ENCODE peak calls at places on chromosomes 5 and 9, in four cellular contexts. One of them, this sample, is unnamed.

GRCh38 chr9:124371183-124371582 is 44.1 kb downstream of the PSMB7 start:
- DNase-seq in suprapubic skin: no peak
- DNase-seq in prostate gland: no peak
- DNase-seq in heart left ventricle: no peak
- DNase-seq in this sample: no peak

GRCh38 chr9:100724932-100725331 is 147.1 kb downstream of the CAVIN4 start:
- DNase-seq in suprapubic skin: no peak
- DNase-seq in prostate gland: no peak
- DNase-seq in heart left ventricle: no peak
- DNase-seq in this sample: no peak

GRCh38 chr5:17989567-17989966 is 355.3 kb downstream of the TAF11L14 start:
- DNase-seq in suprapubic skin: no peak
- DNase-seq in prostate gland: no peak
- DNase-seq in heart left ventricle: no peak
- DNase-seq in this sample: no peak

GRCh38 chr9:21684831-21685362 is 117.5 kb upstream of the MTAP start:
- DNase-seq in suprapubic skin: no peak
- DNase-seq in prostate gland: peak; percentile 69
- DNase-seq in heart left ventricle: no peak
- DNase-seq in this sample: no peak

GRCh38 chr9:74975538-74975937 is 22.8 kb upstream of the C9orf40 start:
- DNase-seq in suprapubic skin: no peak
- DNase-seq in prostate gland: no peak
- DNase-seq in heart left ventricle: no peak
- DNase-seq in this sample: no peak

GRCh38 chr5:15008476-15008875 is 136.9 kb upstream of the ANKH start:
- DNase-seq in suprapubic skin: peak; percentile 96
- DNase-seq in prostate gland: peak; percentile 96
- DNase-seq in heart left ventricle: peak; percentile 95
- DNase-seq in this sample: peak; percentile 77

GRCh38 chr5:181088289-181088688 is 42.7 kb downstream of the OR2V1 start:
- DNase-seq in suprapubic skin: no peak
- DNase-seq in prostate gland: no peak
- DNase-seq in heart left ventricle: no peak
- DNase-seq in this sample: no peak

GRCh38 chr5:60333103-60333502 is 366.9 kb downstream of the DEPDC1B start:
- DNase-seq in suprapubic skin: no peak
- DNase-seq in prostate gland: no peak
- DNase-seq in heart left ventricle: no peak
- DNase-seq in this sample: no peak

GRCh38 chr9:9912459-9912858 is 700.3 kb downstream of the PTPRD start:
- DNase-seq in suprapubic skin: no peak
- DNase-seq in prostate gland: no peak
- DNase-seq in heart left ventricle: no peak
- DNase-seq in this sample: no peak

GRCh38 chr9:127114606-127115005 is 7.8 kb downstream of the ANGPTL2 start:
- DNase-seq in suprapubic skin: no peak
- DNase-seq in prostate gland: no peak
- DNase-seq in heart left ventricle: peak; percentile 66
- DNase-seq in this sample: no peak

GRCh38 chr9:114777841-114778240 is 28.0 kb downstream of the TNFSF15 start:
- DNase-seq in suprapubic skin: no peak
- DNase-seq in prostate gland: no peak
- DNase-seq in heart left ventricle: no peak
- DNase-seq in this sample: no peak

GRCh38 chr9:136679431-136679941 is 7.8 kb downstream of the AGPAT2 start:
- DNase-seq in suprapubic skin: no peak
- DNase-seq in prostate gland: peak; percentile 76
- DNase-seq in heart left ventricle: peak; percentile 72
- DNase-seq in this sample: no peak

GRCh38 chr5:103218164-103218563 is 40.4 kb upstream of the MACIR start:
- DNase-seq in suprapubic skin: no peak
- DNase-seq in prostate gland: no peak
- DNase-seq in heart left ventricle: no peak
- DNase-seq in this sample: no peak

GRCh38 chr9:89941875-89942274 is 337.1 kb downstream of the GADD45G start:
- DNase-seq in suprapubic skin: no peak
- DNase-seq in prostate gland: no peak
- DNase-seq in heart left ventricle: no peak
- DNase-seq in this sample: no peak

GRCh38 chr9:133371261-133371711 is 4.6 kb downstream of the SURF4 start:
- DNase-seq in suprapubic skin: no peak
- DNase-seq in prostate gland: no peak
- DNase-seq in heart left ventricle: no peak
- DNase-seq in this sample: no peak

GRCh38 chr5:58677650-58678049 is 94.8 kb downstream of the RAB3C start:
- DNase-seq in suprapubic skin: no peak
- DNase-seq in prostate gland: no peak
- DNase-seq in heart left ventricle: no peak
- DNase-seq in this sample: no peak

GRCh38 chr5:115838885-115839518 is 2.4 kb downstream of the ATG12 start:
- DNase-seq in suprapubic skin: no peak
- DNase-seq in prostate gland: no peak
- DNase-seq in heart left ventricle: no peak
- DNase-seq in this sample: no peak

GRCh38 chr5:67577424-67577823 is 380.8 kb upstream of the CD180 start:
- DNase-seq in suprapubic skin: no peak
- DNase-seq in prostate gland: no peak
- DNase-seq in heart left ventricle: no peak
- DNase-seq in this sample: no peak

GRCh38 chr9:125593581-125593980 is 113.4 kb downstream of the MAPKAP1 start:
- DNase-seq in suprapubic skin: no peak
- DNase-seq in prostate gland: peak; percentile 63
- DNase-seq in heart left ventricle: no peak
- DNase-seq in this sample: no peak

GRCh38 chr5:146607663-146608315 is 91.8 kb upstream of the GPR151 start:
- DNase-seq in suprapubic skin: no peak
- DNase-seq in prostate gland: no peak
- DNase-seq in heart left ventricle: no peak
- DNase-seq in this sample: no peak

GRCh38 chr5:95273956-95274520 is 10.9 kb downstream of the MCTP1 start:
- DNase-seq in suprapubic skin: no peak
- DNase-seq in prostate gland: no peak
- DNase-seq in heart left ventricle: no peak
- DNase-seq in this sample: no peak

GRCh38 chr5:133421394-133421793 is 190.9 kb downstream of the FSTL4 start:
- DNase-seq in suprapubic skin: no peak
- DNase-seq in prostate gland: no peak
- DNase-seq in heart left ventricle: no peak
- DNase-seq in this sample: no peak

GRCh38 chr9:79165006-79165405 is 406.8 kb upstream of the TLE4 start:
- DNase-seq in suprapubic skin: no peak
- DNase-seq in prostate gland: no peak
- DNase-seq in heart left ventricle: no peak
- DNase-seq in this sample: no peak

GRCh38 chr9:87256973-87257372 is 240.7 kb upstream of the DAPK1 start:
- DNase-seq in suprapubic skin: no peak
- DNase-seq in prostate gland: no peak
- DNase-seq in heart left ventricle: no peak
- DNase-seq in this sample: no peak

GRCh38 chr9:111095423-111095822 is 57.2 kb upstream of the LPAR1 start:
- DNase-seq in suprapubic skin: no peak
- DNase-seq in prostate gland: no peak
- DNase-seq in heart left ventricle: no peak
- DNase-seq in this sample: no peak

GRCh38 chr5:146662229-146662628 is 146.2 kb upstream of the GPR151 start:
- DNase-seq in suprapubic skin: no peak
- DNase-seq in prostate gland: no peak
- DNase-seq in heart left ventricle: no peak
- DNase-seq in this sample: no peak

GRCh38 chr9:130422546-130422945 is 22.2 kb upstream of the ASS1 start:
- DNase-seq in suprapubic skin: no peak
- DNase-seq in prostate gland: no peak
- DNase-seq in heart left ventricle: no peak
- DNase-seq in this sample: no peak

DNA sequence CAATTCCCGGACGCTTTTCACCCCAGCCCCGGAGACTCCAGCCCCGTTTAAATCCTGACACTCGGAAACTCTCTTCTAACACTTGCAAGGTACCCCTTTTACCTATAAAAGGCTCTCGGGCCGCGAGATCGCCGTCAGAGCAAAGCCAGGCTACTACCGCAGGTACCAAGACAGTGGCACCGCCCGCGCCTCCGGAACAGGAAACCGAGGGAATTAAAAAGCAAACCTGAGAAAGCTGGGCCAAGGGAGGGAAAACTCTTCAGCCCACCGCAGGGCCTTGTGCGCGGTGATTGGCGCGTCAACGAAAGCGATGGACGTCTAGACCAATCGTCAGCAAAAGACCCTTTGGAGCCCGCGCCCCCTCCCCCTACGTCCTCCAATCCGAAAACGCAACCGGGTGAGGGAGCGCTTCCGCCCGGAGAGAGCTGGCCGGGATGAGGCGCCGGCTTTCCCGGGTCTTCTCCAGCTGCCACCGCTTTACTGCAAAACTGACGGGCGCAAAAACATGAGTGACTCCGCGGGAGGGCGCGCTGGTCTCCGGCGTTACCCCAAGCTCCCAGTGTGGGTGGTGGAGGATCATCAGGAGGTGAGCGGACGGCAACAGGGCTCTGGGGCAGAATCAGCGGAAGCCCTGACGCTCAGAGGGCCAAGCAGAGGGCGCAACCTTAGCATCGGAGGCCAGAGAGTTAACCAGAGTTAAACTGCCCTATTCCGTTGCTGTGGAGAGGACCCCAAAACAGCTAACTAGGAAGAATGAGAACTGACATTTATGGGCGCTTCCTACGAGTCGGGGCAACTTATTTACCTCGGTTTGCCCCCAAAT is at the start of the genes C5orf22 and DROSHA:
- DNase-seq in suprapubic skin: peak; percentile 96
- DNase-seq in prostate gland: peak; percentile 96
- DNase-seq in heart left ventricle: peak; percentile 97
- DNase-seq in this sample: peak; percentile 91
- TF ChIP-seq POLR2A in suprapubic skin: peak; percentile 48
- TF ChIP-seq POLR2A in prostate gland: peak; percentile 49
- TF ChIP-seq POLR2A in heart left ventricle: no peak
- TF ChIP-seq POLR2A in this sample: no peak

DNA sequence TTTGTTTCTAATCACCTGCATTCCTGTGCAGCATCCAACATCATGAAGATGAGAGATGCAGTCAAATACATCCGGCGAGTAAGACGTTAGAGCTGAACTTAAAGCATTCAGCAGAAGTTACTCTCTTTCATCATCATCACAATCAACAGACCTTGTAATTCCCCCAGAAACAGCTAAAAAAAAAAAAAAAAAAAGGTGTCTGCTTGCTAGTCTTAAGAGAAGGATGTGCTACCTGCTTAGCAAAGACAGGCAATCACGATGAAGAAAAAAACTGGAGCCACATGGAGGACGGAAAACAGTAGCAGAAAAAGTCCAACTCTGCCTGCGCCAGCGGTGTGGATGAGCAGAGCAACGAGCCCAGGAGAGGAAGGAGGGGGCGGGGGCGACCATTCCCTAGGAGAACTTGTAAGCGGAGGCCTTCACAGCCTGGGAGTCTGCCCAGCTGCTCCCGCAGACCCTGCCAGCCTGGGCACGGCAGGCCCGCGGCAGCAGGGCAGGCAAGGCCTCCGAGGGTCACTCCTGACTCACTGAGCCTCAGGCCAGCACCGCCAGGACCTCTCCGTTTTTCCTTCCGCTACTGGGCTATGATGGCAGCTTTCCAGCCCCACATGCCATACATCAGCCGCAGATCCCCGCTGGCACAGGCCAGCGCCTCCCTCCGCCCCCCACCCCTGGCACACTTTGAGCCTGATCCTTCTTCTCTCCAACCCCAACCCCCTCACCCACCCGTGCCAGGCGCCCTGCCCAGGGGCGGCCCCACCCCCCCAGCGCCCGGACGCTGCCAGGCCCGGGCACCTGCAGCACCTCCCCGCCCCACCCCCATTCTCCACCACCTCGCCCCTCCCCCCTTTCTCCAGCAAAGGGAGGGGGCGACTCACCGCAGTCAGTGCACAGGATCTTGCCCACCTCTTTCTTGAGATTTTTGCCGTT is 1.3 kb downstream of the NRG2 start:
- DNase-seq in suprapubic skin: peak; percentile 76
- DNase-seq in prostate gland: peak; percentile 7
- DNase-seq in heart left ventricle: peak; percentile 72
- DNase-seq in this sample: peak; percentile 74
- TF ChIP-seq POLR2A in suprapubic skin: no peak
- TF ChIP-seq POLR2A in prostate gland: no peak
- TF ChIP-seq POLR2A in heart left ventricle: no peak
- TF ChIP-seq POLR2A in this sample: no peak

DNA sequence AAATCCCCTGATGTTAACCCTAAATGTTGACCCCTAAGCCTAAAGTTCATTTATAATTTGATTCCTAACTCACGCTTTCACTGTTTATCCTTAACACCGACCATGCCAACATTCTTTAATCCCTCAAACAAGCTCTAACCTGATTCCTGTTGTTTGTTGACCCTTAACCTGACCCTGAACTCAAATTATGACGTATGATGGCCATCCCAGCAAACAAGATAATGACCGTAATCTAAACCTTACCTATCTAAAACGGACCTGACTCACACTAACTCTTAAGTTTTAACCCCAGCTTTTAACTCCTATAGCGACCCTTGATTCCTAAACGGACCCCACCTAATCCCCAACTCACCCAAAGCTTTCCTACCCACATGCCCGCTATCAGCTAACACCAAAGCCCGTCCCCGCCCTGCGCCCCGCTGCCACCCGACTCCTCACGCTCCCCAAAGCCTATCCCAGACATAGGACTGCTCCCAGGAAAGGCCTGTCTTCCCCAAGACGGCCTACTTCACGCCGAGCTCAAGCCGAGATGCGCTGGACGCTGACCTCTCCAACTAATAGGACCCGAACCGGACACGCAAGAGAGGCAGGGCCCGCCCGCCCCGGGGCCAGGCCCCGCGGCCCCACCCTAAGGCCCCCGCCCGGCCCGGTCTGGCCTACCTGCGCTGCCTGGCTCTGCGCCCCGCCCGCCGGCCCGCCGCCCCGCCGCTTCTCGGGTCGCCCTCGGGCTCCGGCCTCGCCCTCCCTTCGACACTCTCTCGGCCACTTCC is 395 bp downstream of the TLN1 start:
- DNase-seq in suprapubic skin: peak; percentile 83
- DNase-seq in prostate gland: no peak
- DNase-seq in heart left ventricle: no peak
- DNase-seq in this sample: no peak
- TF ChIP-seq POLR2A in suprapubic skin: peak; percentile 69
- TF ChIP-seq POLR2A in prostate gland: no peak
- TF ChIP-seq POLR2A in heart left ventricle: no peak
- TF ChIP-seq POLR2A in this sample: no peak

DNA sequence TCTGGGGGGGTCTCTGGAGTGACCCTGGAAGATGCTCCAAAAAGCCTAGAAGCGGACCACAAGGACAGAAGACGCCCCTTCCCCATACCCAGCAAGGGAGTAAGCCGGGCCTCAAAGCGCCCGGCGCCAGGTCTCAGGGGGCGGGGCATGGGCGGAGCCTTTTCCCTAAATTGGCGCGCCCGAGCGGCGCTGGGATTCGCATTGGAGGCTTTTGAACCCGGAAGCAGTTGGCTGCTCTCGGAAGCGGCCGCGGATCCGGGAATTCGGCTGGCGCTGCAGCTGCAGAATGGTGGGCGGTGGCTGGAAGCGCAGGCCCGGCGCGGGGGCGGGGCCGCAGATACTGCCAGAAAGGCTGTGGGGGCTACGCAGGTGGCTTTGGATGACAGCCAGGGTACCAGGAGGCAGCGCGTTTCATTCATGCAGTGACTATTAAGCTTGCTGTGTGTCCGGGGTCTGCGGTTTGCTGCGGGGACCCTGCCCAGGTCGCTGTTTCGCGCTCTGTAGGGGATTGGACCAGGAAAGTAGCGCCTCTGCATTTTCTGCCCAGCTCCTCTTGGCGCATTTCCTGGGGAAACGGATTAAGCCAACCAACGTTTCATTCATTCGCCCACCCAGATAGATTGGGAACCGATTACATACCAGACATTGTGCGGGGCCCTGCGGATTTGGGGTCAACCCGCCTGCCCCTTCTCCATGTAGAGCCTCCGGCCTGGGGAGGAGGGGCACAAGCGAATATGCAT is 83.0 kb upstream of the FREM1 start:
- DNase-seq in suprapubic skin: peak; percentile 87
- DNase-seq in prostate gland: peak; percentile 33
- DNase-seq in heart left ventricle: peak; percentile 92
- DNase-seq in this sample: peak; percentile 85
- TF ChIP-seq POLR2A in suprapubic skin: peak; percentile 10
- TF ChIP-seq POLR2A in prostate gland: no peak
- TF ChIP-seq POLR2A in heart left ventricle: no peak
- TF ChIP-seq POLR2A in this sample: no peak